ENCODE peak calls at places on chromosomes 7 and 10, in ten cellular contexts. One of them, this sample, is unnamed.

GRCh38 chr7:117134885-117135552 is 181.7 kb downstream of the ST7 start:
- DNase-seq in foreskin fibroblast: no peak
- DNase-seq in GM03348: no peak
- DNase-seq in body of pancreas: no peak
- DNase-seq in NCI-H2081: no peak
- DNase-seq in NCI-H82: no peak
- DNase-seq in amniotic stem cell: no peak
- DNase-seq in neural progenitor cell: no peak
- DNase-seq in hippocampal formation: no peak
- DNase-seq in Calu3: no peak
- DNase-seq in this sample: no peak

GRCh38 chr10:132982301-132982989 is 40.1 kb upstream of the CFAP46 start:
- DNase-seq in GM03348: no peak
- DNase-seq in hippocampal formation: no peak
- DNase-seq in neural progenitor cell: no peak
- DNase-seq in foreskin fibroblast: no peak
- DNase-seq in amniotic stem cell: no peak
- DNase-seq in body of pancreas: no peak
- DNase-seq in NCI-H82: no peak
- DNase-seq in Calu3: no peak
- DNase-seq in NCI-H2081: no peak
- DNase-seq in this sample: peak; percentile 41

GRCh38 chr10:12943425-12943824 is 58.1 kb downstream of the CCDC3 start:
- DNase-seq in hippocampal formation: no peak
- DNase-seq in amniotic stem cell: no peak
- DNase-seq in NCI-H82: no peak
- DNase-seq in NCI-H2081: no peak
- DNase-seq in Calu3: no peak
- DNase-seq in body of pancreas: no peak
- DNase-seq in foreskin fibroblast: no peak
- DNase-seq in neural progenitor cell: no peak
- DNase-seq in GM03348: no peak
- DNase-seq in this sample: no peak

GRCh38 chr10:101285519-101286070 is 56.3 kb upstream of the LBX1 start:
- DNase-seq in amniotic stem cell: no peak
- DNase-seq in Calu3: no peak
- DNase-seq in NCI-H2081: peak; percentile 56
- DNase-seq in foreskin fibroblast: no peak
- DNase-seq in NCI-H82: peak; percentile 85
- DNase-seq in neural progenitor cell: peak; percentile 71
- DNase-seq in hippocampal formation: no peak
- DNase-seq in GM03348: no peak
- DNase-seq in body of pancreas: no peak
- DNase-seq in this sample: no peak

GRCh38 chr7:151692721-151693120 is 173.0 kb upstream of the RHEB start:
- DNase-seq in GM03348: no peak
- DNase-seq in Calu3: no peak
- DNase-seq in foreskin fibroblast: no peak
- DNase-seq in NCI-H82: no peak
- DNase-seq in amniotic stem cell: no peak
- DNase-seq in NCI-H2081: peak; percentile 40
- DNase-seq in hippocampal formation: no peak
- DNase-seq in neural progenitor cell: no peak
- DNase-seq in body of pancreas: no peak
- DNase-seq in this sample: no peak

GRCh38 chr7:157011333-157012112 is 1.1 kb upstream of the MNX1 start:
- DNase-seq in amniotic stem cell: no peak
- DNase-seq in GM03348: no peak
- DNase-seq in Calu3: no peak
- DNase-seq in hippocampal formation: no peak
- DNase-seq in foreskin fibroblast: no peak
- DNase-seq in NCI-H82: peak; percentile 40
- DNase-seq in body of pancreas: peak; percentile 36
- DNase-seq in neural progenitor cell: peak; percentile 53
- DNase-seq in NCI-H2081: peak; percentile 46
- DNase-seq in this sample: no peak

GRCh38 chr7:88363249-88363648 is 56.6 kb upstream of the STEAP4 start:
- DNase-seq in Calu3: no peak
- DNase-seq in neural progenitor cell: no peak
- DNase-seq in GM03348: no peak
- DNase-seq in hippocampal formation: no peak
- DNase-seq in NCI-H82: no peak
- DNase-seq in amniotic stem cell: no peak
- DNase-seq in foreskin fibroblast: no peak
- DNase-seq in body of pancreas: no peak
- DNase-seq in NCI-H2081: no peak
- DNase-seq in this sample: no peak

GRCh38 chr10:77873558-77874380 is 52.8 kb downstream of the DLG5 start:
- DNase-seq in amniotic stem cell: no peak
- DNase-seq in NCI-H82: no peak
- DNase-seq in foreskin fibroblast: peak; percentile 51
- DNase-seq in body of pancreas: peak; percentile 54
- DNase-seq in Calu3: peak; percentile 89
- DNase-seq in hippocampal formation: no peak
- DNase-seq in NCI-H2081: no peak
- DNase-seq in GM03348: peak; percentile 52
- DNase-seq in neural progenitor cell: no peak
- DNase-seq in this sample: no peak

GRCh38 chr10:72126184-72126871 is 38.0 kb upstream of the SPOCK2 start:
- DNase-seq in amniotic stem cell: no peak
- DNase-seq in Calu3: peak; percentile 24
- DNase-seq in foreskin fibroblast: peak; percentile 50
- DNase-seq in neural progenitor cell: peak; percentile 40
- DNase-seq in GM03348: peak; percentile 39
- DNase-seq in body of pancreas: no peak
- DNase-seq in NCI-H82: peak; percentile 16
- DNase-seq in NCI-H2081: no peak
- DNase-seq in hippocampal formation: no peak
- DNase-seq in this sample: peak; percentile 57

GRCh38 chr7:46150202-46150601 is 229.1 kb upstream of the IGFBP3 start:
- DNase-seq in GM03348: no peak
- DNase-seq in hippocampal formation: no peak
- DNase-seq in amniotic stem cell: no peak
- DNase-seq in body of pancreas: no peak
- DNase-seq in foreskin fibroblast: no peak
- DNase-seq in NCI-H82: no peak
- DNase-seq in neural progenitor cell: no peak
- DNase-seq in NCI-H2081: no peak
- DNase-seq in Calu3: no peak
- DNase-seq in this sample: no peak

GRCh38 chr7:83786858-83787257 is 137.9 kb upstream of the SEMA3E start:
- DNase-seq in body of pancreas: no peak
- DNase-seq in neural progenitor cell: no peak
- DNase-seq in Calu3: no peak
- DNase-seq in foreskin fibroblast: no peak
- DNase-seq in hippocampal formation: no peak
- DNase-seq in GM03348: no peak
- DNase-seq in NCI-H82: no peak
- DNase-seq in amniotic stem cell: no peak
- DNase-seq in NCI-H2081: no peak
- DNase-seq in this sample: no peak

GRCh38 chr10:78515037-78515872 is 481.6 kb downstream of the RPS24 start:
- DNase-seq in amniotic stem cell: no peak
- DNase-seq in NCI-H2081: no peak
- DNase-seq in body of pancreas: no peak
- DNase-seq in Calu3: no peak
- DNase-seq in GM03348: peak; percentile 60
- DNase-seq in hippocampal formation: no peak
- DNase-seq in NCI-H82: no peak
- DNase-seq in neural progenitor cell: no peak
- DNase-seq in foreskin fibroblast: no peak
- DNase-seq in this sample: peak; percentile 31

GRCh38 chr7:7491044-7491443 is 44.6 kb downstream of the COL28A1 start:
- DNase-seq in body of pancreas: no peak
- DNase-seq in Calu3: no peak
- DNase-seq in hippocampal formation: no peak
- DNase-seq in NCI-H82: no peak
- DNase-seq in NCI-H2081: no peak
- DNase-seq in amniotic stem cell: no peak
- DNase-seq in GM03348: no peak
- DNase-seq in neural progenitor cell: no peak
- DNase-seq in foreskin fibroblast: no peak
- DNase-seq in this sample: no peak

GRCh38 chr10:29881336-29881751 is 178.0 kb downstream of the JCAD start:
- DNase-seq in hippocampal formation: no peak
- DNase-seq in amniotic stem cell: no peak
- DNase-seq in GM03348: peak; percentile 43
- DNase-seq in body of pancreas: no peak
- DNase-seq in NCI-H2081: no peak
- DNase-seq in neural progenitor cell: no peak
- DNase-seq in foreskin fibroblast: no peak
- DNase-seq in NCI-H82: peak; percentile 40
- DNase-seq in Calu3: no peak
- DNase-seq in this sample: no peak

GRCh38 chr7:92360387-92360786 is 86.9 kb upstream of the GATAD1 start:
- DNase-seq in foreskin fibroblast: no peak
- DNase-seq in amniotic stem cell: no peak
- DNase-seq in body of pancreas: no peak
- DNase-seq in NCI-H2081: no peak
- DNase-seq in neural progenitor cell: no peak
- DNase-seq in NCI-H82: no peak
- DNase-seq in Calu3: no peak
- DNase-seq in hippocampal formation: no peak
- DNase-seq in GM03348: no peak
- DNase-seq in this sample: no peak

This sample was measured in globus pallidus.